ENCODE peak calls at places on chromosome 11, in seven cellular contexts. One of them, this sample, is unnamed.

GRCh38 chr11:21635359-21635758 is 557.5 kb upstream of the ANO5 start:
- DNase-seq in heart right ventricle: no peak
- DNase-seq in lower lobe of right lung: no peak
- DNase-seq in transverse colon: no peak
- DNase-seq in naive thymus-derived CD4-positive, alpha-beta T cell: no peak
- DNase-seq in fibroblast of lung: no peak
- DNase-seq in upper lobe of right lung: no peak
- DNase-seq in this sample: no peak

GRCh38 chr11:86116386-86116726 is 47.5 kb upstream of the PICALM start:
- DNase-seq in heart right ventricle: no peak
- DNase-seq in lower lobe of right lung: no peak
- DNase-seq in transverse colon: no peak
- DNase-seq in naive thymus-derived CD4-positive, alpha-beta T cell: no peak
- DNase-seq in fibroblast of lung: peak; percentile 99
- DNase-seq in upper lobe of right lung: no peak
- DNase-seq in this sample: no peak

GRCh38 chr11:93528757-93529639 is 14.2 kb downstream of the SMCO4 start:
- DNase-seq in heart right ventricle: no peak
- DNase-seq in lower lobe of right lung: no peak
- DNase-seq in transverse colon: no peak
- DNase-seq in naive thymus-derived CD4-positive, alpha-beta T cell: no peak
- DNase-seq in fibroblast of lung: no peak
- DNase-seq in upper lobe of right lung: no peak
- DNase-seq in this sample: no peak

GRCh38 chr11:44007746-44008501 is 39.9 kb upstream of the ACCSL start:
- DNase-seq in heart right ventricle: no peak
- DNase-seq in lower lobe of right lung: no peak
- DNase-seq in transverse colon: no peak
- DNase-seq in naive thymus-derived CD4-positive, alpha-beta T cell: no peak
- DNase-seq in fibroblast of lung: no peak
- DNase-seq in upper lobe of right lung: no peak
- DNase-seq in this sample: no peak

GRCh38 chr11:78784321-78785061 is 209.8 kb upstream of the NARS2 start:
- DNase-seq in heart right ventricle: no peak
- DNase-seq in lower lobe of right lung: no peak
- DNase-seq in transverse colon: no peak
- DNase-seq in naive thymus-derived CD4-positive, alpha-beta T cell: no peak
- DNase-seq in fibroblast of lung: peak; percentile 86
- DNase-seq in upper lobe of right lung: no peak
- DNase-seq in this sample: no peak

GRCh38 chr11:1052133-1053011 is 15.9 kb upstream of the MUC6 start:
- DNase-seq in heart right ventricle: no peak
- DNase-seq in lower lobe of right lung: peak; percentile 41
- DNase-seq in transverse colon: no peak
- DNase-seq in naive thymus-derived CD4-positive, alpha-beta T cell: no peak
- DNase-seq in fibroblast of lung: no peak
- DNase-seq in upper lobe of right lung: peak; percentile 60
- DNase-seq in this sample: peak; percentile 63

GRCh38 chr11:66035653-66036333 is 9.5 kb upstream of the CATSPER1 start:
- DNase-seq in heart right ventricle: no peak
- DNase-seq in lower lobe of right lung: no peak
- DNase-seq in transverse colon: no peak
- DNase-seq in naive thymus-derived CD4-positive, alpha-beta T cell: no peak
- DNase-seq in fibroblast of lung: no peak
- DNase-seq in upper lobe of right lung: no peak
- DNase-seq in this sample: no peak

GRCh38 chr11:129489254-129489653 is 113.6 kb downstream of the BARX2 start:
- DNase-seq in heart right ventricle: no peak
- DNase-seq in lower lobe of right lung: no peak
- DNase-seq in transverse colon: no peak
- DNase-seq in naive thymus-derived CD4-positive, alpha-beta T cell: no peak
- DNase-seq in fibroblast of lung: no peak
- DNase-seq in upper lobe of right lung: no peak
- DNase-seq in this sample: no peak

GRCh38 chr11:96014234-96014633 is 90.3 kb upstream of the MTMR2 start:
- DNase-seq in heart right ventricle: no peak
- DNase-seq in lower lobe of right lung: no peak
- DNase-seq in transverse colon: no peak
- DNase-seq in naive thymus-derived CD4-positive, alpha-beta T cell: peak; percentile 79
- DNase-seq in fibroblast of lung: peak; percentile 74
- DNase-seq in upper lobe of right lung: no peak
- DNase-seq in this sample: no peak

GRCh38 chr11:105179542-105180278 is 40.1 kb upstream of the CARD18 start:
- DNase-seq in heart right ventricle: no peak
- DNase-seq in lower lobe of right lung: no peak
- DNase-seq in transverse colon: no peak
- DNase-seq in naive thymus-derived CD4-positive, alpha-beta T cell: no peak
- DNase-seq in fibroblast of lung: peak; percentile 13
- DNase-seq in upper lobe of right lung: no peak
- DNase-seq in this sample: no peak

GRCh38 chr11:1453611-1454386 is 32.8 kb downstream of the MOB2 start:
- DNase-seq in heart right ventricle: no peak
- DNase-seq in lower lobe of right lung: no peak
- DNase-seq in transverse colon: peak; percentile 66
- DNase-seq in naive thymus-derived CD4-positive, alpha-beta T cell: peak; percentile 14
- DNase-seq in fibroblast of lung: no peak
- DNase-seq in upper lobe of right lung: no peak
- DNase-seq in this sample: no peak

GRCh38 chr11:85643255-85643654 is 4.5 kb upstream of the TMEM126A start:
- DNase-seq in heart right ventricle: peak; percentile 66
- DNase-seq in lower lobe of right lung: no peak
- DNase-seq in transverse colon: peak; percentile 16
- DNase-seq in naive thymus-derived CD4-positive, alpha-beta T cell: no peak
- DNase-seq in fibroblast of lung: no peak
- DNase-seq in upper lobe of right lung: no peak
- DNase-seq in this sample: no peak

GRCh38 chr11:114846040-114846791 is 167.9 kb downstream of the NXPE2 start:
- DNase-seq in heart right ventricle: peak; percentile 60
- DNase-seq in lower lobe of right lung: no peak
- DNase-seq in transverse colon: no peak
- DNase-seq in naive thymus-derived CD4-positive, alpha-beta T cell: no peak
- DNase-seq in fibroblast of lung: peak; percentile 49
- DNase-seq in upper lobe of right lung: no peak
- DNase-seq in this sample: no peak

GRCh38 chr11:114848027-114848426 is 169.7 kb downstream of the NXPE2 start:
- DNase-seq in heart right ventricle: no peak
- DNase-seq in lower lobe of right lung: no peak
- DNase-seq in transverse colon: no peak
- DNase-seq in naive thymus-derived CD4-positive, alpha-beta T cell: no peak
- DNase-seq in fibroblast of lung: no peak
- DNase-seq in upper lobe of right lung: no peak
- DNase-seq in this sample: no peak

DNA sequence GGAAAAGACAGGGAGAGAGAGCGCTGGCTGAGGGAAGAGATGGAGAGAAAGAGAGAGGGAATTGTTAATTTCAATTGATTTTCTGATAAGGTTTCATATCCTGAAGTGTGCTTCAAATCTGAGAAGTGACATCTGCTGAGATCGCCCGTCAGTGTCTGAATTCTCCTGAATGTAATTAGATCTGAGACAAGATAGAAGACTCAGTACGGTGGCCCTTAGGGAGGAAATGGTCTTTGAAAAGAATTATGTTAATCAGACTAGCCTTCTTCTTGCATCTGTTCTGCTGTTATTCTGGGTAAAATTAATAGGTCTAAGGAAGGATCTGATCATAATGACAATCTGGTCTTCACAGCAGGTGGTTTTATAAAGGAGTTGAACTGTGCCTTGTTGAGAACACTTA is 169.3 kb downstream of the NXPE2 start:
- DNase-seq in heart right ventricle: no peak
- DNase-seq in lower lobe of right lung: no peak
- DNase-seq in transverse colon: no peak
- DNase-seq in naive thymus-derived CD4-positive, alpha-beta T cell: no peak
- DNase-seq in fibroblast of lung: no peak
- DNase-seq in upper lobe of right lung: no peak
- DNase-seq in this sample: no peak
- H3K9me3 ChIP-seq in heart right ventricle: no peaks in the 10 kb centered on the region
- H3K9me3 ChIP-seq in lower lobe of right lung: no peaks in the 10 kb centered on the region
- H3K9me3 ChIP-seq in transverse colon: no peaks in the 10 kb centered on the region
- H3K9me3 ChIP-seq in naive thymus-derived CD4-positive, alpha-beta T cell: no peaks in the 10 kb centered on the region
- H3K9me3 ChIP-seq in fibroblast of lung: no peaks in the 10 kb centered on the region
- H3K9me3 ChIP-seq in upper lobe of right lung: no peaks in the 10 kb centered on the region
- H3K9me3 ChIP-seq in this sample: no peaks in the 10 kb centered on the region

DNA sequence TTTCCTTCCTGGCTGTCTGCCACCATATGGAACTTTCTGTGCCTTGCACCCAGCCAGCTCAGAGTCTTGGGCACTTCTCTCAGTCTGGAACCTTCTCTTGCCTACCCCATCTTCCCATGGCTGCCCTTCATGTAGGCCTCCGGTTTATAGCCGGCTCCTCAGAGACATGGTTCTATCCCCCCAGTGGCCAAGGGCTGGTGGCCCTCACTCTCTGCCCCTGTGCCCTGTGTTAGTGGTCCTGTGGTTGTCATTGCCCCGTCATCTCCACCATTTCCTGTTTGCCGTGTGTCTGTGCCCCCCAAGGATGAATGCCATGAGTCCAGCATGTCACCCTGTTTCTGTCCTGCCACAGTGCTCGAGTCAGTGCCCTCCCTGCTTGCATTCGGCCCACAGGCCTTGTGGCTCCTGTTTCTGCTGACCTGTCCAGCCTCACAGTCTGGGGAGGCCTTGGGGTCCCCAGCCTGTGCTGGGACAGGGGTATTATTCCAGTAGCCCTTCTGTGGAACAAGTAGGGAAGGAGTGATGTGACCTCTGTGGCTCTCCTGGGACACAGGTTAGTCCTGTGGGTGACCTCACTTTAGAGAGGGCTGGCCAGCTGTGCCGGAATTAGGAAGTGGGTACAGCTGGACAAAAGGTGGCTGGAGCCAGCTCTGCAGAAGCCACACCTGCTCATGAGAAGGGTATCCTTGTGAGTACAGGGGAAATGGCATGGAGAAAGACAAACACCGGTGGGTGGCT is 30.7 kb downstream of the ST3GAL4 start:
- DNase-seq in heart right ventricle: no peak
- DNase-seq in lower lobe of right lung: no peak
- DNase-seq in transverse colon: no peak
- DNase-seq in naive thymus-derived CD4-positive, alpha-beta T cell: no peak
- DNase-seq in fibroblast of lung: no peak
- DNase-seq in upper lobe of right lung: no peak
- DNase-seq in this sample: no peak
- H3K27ac ChIP-seq in heart right ventricle: peak overlapping the region; percentile 46
- H3K27ac ChIP-seq in lower lobe of right lung: peak overlapping the region; percentile 49
- H3K27ac ChIP-seq in transverse colon: peak overlapping the region; percentile 66
- H3K27ac ChIP-seq in naive thymus-derived CD4-positive, alpha-beta T cell: no peak overlapping the region
- H3K27ac ChIP-seq in fibroblast of lung: no peak overlapping the region
- H3K27ac ChIP-seq in upper lobe of right lung: peak overlapping the region; percentile 42
- H3K27ac ChIP-seq in this sample: peak overlapping the region; percentile 65

GRCh38 chr11:117220568-117220967 is 11.3 kb downstream of the PCSK7 start:
- DNase-seq in heart right ventricle: peak; percentile 81
- DNase-seq in lower lobe of right lung: no peak
- DNase-seq in transverse colon: no peak
- DNase-seq in naive thymus-derived CD4-positive, alpha-beta T cell: no peak
- DNase-seq in fibroblast of lung: no peak
- DNase-seq in upper lobe of right lung: no peak
- DNase-seq in this sample: peak; percentile 30
- H3K4me1 ChIP-seq in heart right ventricle: peaks cover 42% of the 10 kb centered on the region
- H3K4me1 ChIP-seq in lower lobe of right lung: peaks cover 45% of the 10 kb centered on the region
- H3K4me1 ChIP-seq in transverse colon: peaks cover 72% of the 10 kb centered on the region
- H3K4me1 ChIP-seq in naive thymus-derived CD4-positive, alpha-beta T cell: no peaks in the 10 kb centered on the region
- H3K4me1 ChIP-seq in fibroblast of lung: peaks cover 39% of the 10 kb centered on the region
- H3K4me1 ChIP-seq in upper lobe of right lung: peaks cover 30% of the 10 kb centered on the region
- H3K4me1 ChIP-seq in this sample: no peaks in the 10 kb centered on the region

GRCh38 chr11:75287579-75287978 is 47.0 kb downstream of the TPBGL start:
- DNase-seq in heart right ventricle: no peak
- DNase-seq in lower lobe of right lung: no peak
- DNase-seq in transverse colon: no peak
- DNase-seq in naive thymus-derived CD4-positive, alpha-beta T cell: no peak
- DNase-seq in fibroblast of lung: no peak
- DNase-seq in upper lobe of right lung: no peak
- DNase-seq in this sample: no peak
- H3K9me3 ChIP-seq in heart right ventricle: no peaks in the 10 kb centered on the region
- H3K9me3 ChIP-seq in lower lobe of right lung: no peaks in the 10 kb centered on the region
- H3K9me3 ChIP-seq in transverse colon: no peaks in the 10 kb centered on the region
- H3K9me3 ChIP-seq in naive thymus-derived CD4-positive, alpha-beta T cell: no peaks in the 10 kb centered on the region
- H3K9me3 ChIP-seq in fibroblast of lung: no peaks in the 10 kb centered on the region
- H3K9me3 ChIP-seq in upper lobe of right lung: no peaks in the 10 kb centered on the region
- H3K9me3 ChIP-seq in this sample: no peaks in the 10 kb centered on the region

GRCh38 chr11:12454782-12455181 is 77.4 kb downstream of the PARVA start:
- DNase-seq in heart right ventricle: no peak
- DNase-seq in lower lobe of right lung: no peak
- DNase-seq in transverse colon: no peak
- DNase-seq in naive thymus-derived CD4-positive, alpha-beta T cell: no peak
- DNase-seq in fibroblast of lung: peak; percentile 34
- DNase-seq in upper lobe of right lung: no peak
- DNase-seq in this sample: no peak

GRCh38 chr11:12455938-12456337 is 78.6 kb downstream of the PARVA start:
- DNase-seq in heart right ventricle: no peak
- DNase-seq in lower lobe of right lung: no peak
- DNase-seq in transverse colon: no peak
- DNase-seq in naive thymus-derived CD4-positive, alpha-beta T cell: no peak
- DNase-seq in fibroblast of lung: peak; percentile 87
- DNase-seq in upper lobe of right lung: no peak
- DNase-seq in this sample: no peak

GRCh38 chr11:12449961-12450715 is 72.8 kb downstream of the PARVA start:
- DNase-seq in heart right ventricle: no peak
- DNase-seq in lower lobe of right lung: no peak
- DNase-seq in transverse colon: no peak
- DNase-seq in naive thymus-derived CD4-positive, alpha-beta T cell: no peak
- DNase-seq in fibroblast of lung: peak; percentile 80
- DNase-seq in upper lobe of right lung: no peak
- DNase-seq in this sample: no peak

GRCh38 chr11:12451179-12451814 is 73.9 kb downstream of the PARVA start:
- DNase-seq in heart right ventricle: no peak
- DNase-seq in lower lobe of right lung: no peak
- DNase-seq in transverse colon: no peak
- DNase-seq in naive thymus-derived CD4-positive, alpha-beta T cell: no peak
- DNase-seq in fibroblast of lung: no peak
- DNase-seq in upper lobe of right lung: no peak
- DNase-seq in this sample: no peak

GRCh38 chr11:12453243-12453642 is 75.9 kb downstream of the PARVA start:
- DNase-seq in heart right ventricle: no peak
- DNase-seq in lower lobe of right lung: no peak
- DNase-seq in transverse colon: no peak
- DNase-seq in naive thymus-derived CD4-positive, alpha-beta T cell: no peak
- DNase-seq in fibroblast of lung: no peak
- DNase-seq in upper lobe of right lung: no peak
- DNase-seq in this sample: no peak
- H3K27ac ChIP-seq in heart right ventricle: no peak overlapping the region
- H3K27ac ChIP-seq in lower lobe of right lung: no peak overlapping the region
- H3K27ac ChIP-seq in transverse colon: peak overlapping the region; percentile 25
- H3K27ac ChIP-seq in naive thymus-derived CD4-positive, alpha-beta T cell: no peak overlapping the region
- H3K27ac ChIP-seq in fibroblast of lung: no peak overlapping the region
- H3K27ac ChIP-seq in upper lobe of right lung: no peak overlapping the region
- H3K27ac ChIP-seq in this sample: no peak overlapping the region